ENCODE peak calls at places on chromosomes 4 and X, in seven cellular contexts. O is GM12878, S is K562, K is HCT116, H is H1, I is SK-N-SH, N is HepG2. B is an unnamed sample.

GRCh38 chrX:23871905-23872546 is 35.7 kb downstream of the APOO start:
- DNase-seq in O (no peak), H (no peak), N (peak; percentile 54), K (no peak), I (no peak), S (no peak), B (peak; percentile 37)

GRCh38 chr4:113436360-113436759 is 325.2 kb downstream of the CAMK2D start:
- DNase-seq in O (no peak), N (no peak), I (no peak), S (no peak), H (no peak), K (no peak), B (no peak)

GRCh38 chr4:80788798-80789197 is 241.7 kb upstream of the BMP3 start:
- DNase-seq in K (no peak), N (no peak), S (peak; percentile 3), I (no peak), O (no peak), H (no peak), B (peak; percentile 13)

GRCh38 chrX:46575991-46576392 is 2.4 kb downstream of the CHST7 start:
- DNase-seq in H (no peak), S (no peak), O (no peak), I (no peak), K (no peak), N (peak; percentile 48), B (no peak)

GRCh38 chr4:170388255-170388654 is 298.5 kb upstream of the AADAT start:
- DNase-seq in H (no peak), S (no peak), I (no peak), N (no peak), O (no peak), K (no peak), B (no peak)

GRCh38 chr4:1293531-1293941 is 3.8 kb downstream of the MAEA start:
- DNase-seq in I (no peak), O (peak; percentile 20), S (no peak), N (no peak), K (no peak), H (no peak), B (no peak)

GRCh38 chr4:39699676-39700409 is 1.9 kb downstream of the UBE2K start:
- DNase-seq in S (peak; percentile 71), O (no peak), I (no peak), K (no peak), N (peak; percentile 42), H (no peak), B (no peak)

GRCh38 chr4:27790911-27791310 is 930.3 kb downstream of the STIM2 start:
- DNase-seq in N (no peak), H (no peak), I (no peak), K (no peak), S (no peak), O (no peak), B (no peak)

GRCh38 chr4:187993827-187994226 is 1.7 kb upstream of the ZFP42 start:
- DNase-seq in K (peak; percentile 34), H (no peak), S (peak; percentile 21), O (no peak), N (no peak), I (no peak), B (peak; percentile 53)

GRCh38 chr4:160318567-160319220 is 1215.8 kb downstream of the RAPGEF2 start:
- DNase-seq in N (no peak), K (peak; percentile 35), S (no peak), H (no peak), O (no peak), I (no peak), B (no peak)

GRCh38 chrX:152821145-152821765 is 9.3 kb downstream of the CETN2 start:
- DNase-seq in K (peak; percentile 18), O (no peak), N (peak; percentile 23), I (peak; percentile 49), S (peak; percentile 57), H (peak; percentile 9), B (peak; percentile 20)

GRCh38 chrX:133535066-133535465 is 119.8 kb upstream of the GPC4 start:
- DNase-seq in K (no peak), O (no peak), I (no peak), S (no peak), H (no peak), N (no peak), B (no peak)

GRCh38 chrX:56728752-56729151 is 291 bp upstream of the NBDY start:
- DNase-seq in K (no peak), N (no peak), I (no peak), O (no peak), H (no peak), S (peak; percentile 3), B (no peak)

GRCh38 chrX:153765138-153766079 is 1.4 kb downstream of the PLXNB3 start:
- DNase-seq in K (no peak), H (no peak), S (peak; percentile 92), O (no peak), N (peak; percentile 33), I (peak; percentile 82), B (no peak)

GRCh38 chr4:69970071-69970470 is 4.5 kb upstream of the CSN2 start:
- DNase-seq in N (peak; percentile 63), I (no peak), S (no peak), O (no peak), H (no peak), K (no peak), B (no peak)

GRCh38 chrX:45788941-45789348 is 588.3 kb upstream of the DIPK2B start:
- DNase-seq in H (no peak), I (no peak), S (no peak), O (no peak), K (no peak), N (no peak), B (no peak)

GRCh38 chr4:37549003-37549402 is 137.2 kb downstream of the RELL1 start:
- DNase-seq in K (no peak), O (no peak), I (no peak), S (no peak), N (no peak), H (no peak), B (no peak)

GRCh38 chrX:9486786-9487185 is 21.9 kb downstream of the TBL1X start:
- DNase-seq in O (no peak), I (no peak), K (no peak), S (no peak), N (no peak), H (no peak), B (no peak)

GRCh38 chr4:48635310-48635709 is 144.8 kb downstream of the FRYL start:
- DNase-seq in S (no peak), N (peak; percentile 9), H (no peak), O (no peak), I (no peak), K (peak; percentile 38), B (no peak)

GRCh38 chr4:39304651-39305050 is 61.5 kb downstream of the RFC1 start:
- DNase-seq in I (no peak), O (no peak), N (no peak), K (no peak), H (no peak), S (peak; percentile 40), B (no peak)

GRCh38 chr4:142846105-142846728 is at the start of gene INPP4B:
- DNase-seq in K (peak; percentile 13), H (no peak), N (no peak), S (no peak), O (no peak), I (peak; percentile 77), B (peak; percentile 7)

GRCh38 chr4:16125571-16126445 is 42.0 kb upstream of the PROM1 start:
- DNase-seq in I (no peak), H (no peak), O (no peak), K (no peak), S (no peak), N (no peak), B (no peak)

GRCh38 chr4:150625033-150625432 is 43.1 kb downstream of the MAB21L2 start:
- DNase-seq in K (no peak), N (no peak), O (no peak), I (no peak), S (no peak), H (no peak), B (no peak)
- TF ChIP-seq JUND in K (no peak), N (no peak), O (no peak), I (no peak), S (no peak), H (no peak), B (no peak)

GRCh38 chr4:23999714-24000113 is 109.9 kb upstream of the PPARGC1A start:
- DNase-seq in H (no peak), O (no peak), I (no peak), N (no peak), K (no peak), S (no peak), B (no peak)
- TF ChIP-seq JUND in H (no peak), O (no peak), I (no peak), N (no peak), K (no peak), S (no peak), B (no peak)

GRCh38 chr4:7381890-7382633 is 52.7 kb downstream of the PSAPL1 start:
- DNase-seq in N (no peak), H (no peak), S (no peak), K (no peak), I (peak; percentile 17), O (no peak), B (no peak)

GRCh38 chr4:7384003-7384928 is 50.5 kb downstream of the PSAPL1 start:
- DNase-seq in N (no peak), S (no peak), H (no peak), O (no peak), I (peak; percentile 12), K (no peak), B (no peak)

GRCh38 chr4:7381221-7381889 is 53.4 kb downstream of the PSAPL1 start:
- DNase-seq in H (no peak), K (no peak), O (no peak), N (no peak), S (no peak), I (no peak), B (no peak)

GRCh38 chr4:7383251-7383650 is 51.5 kb downstream of the PSAPL1 start:
- DNase-seq in H (no peak), N (no peak), I (peak; percentile 20), K (no peak), S (no peak), O (no peak), B (no peak)

GRCh38 chr4:7382634-7383014 is 52.1 kb downstream of the PSAPL1 start:
- DNase-seq in N (no peak), S (no peak), O (no peak), I (peak; percentile 7), H (no peak), K (no peak), B (no peak)
- TF ChIP-seq JUND in N (no peak), S (no peak), O (no peak), I (no peak), H (no peak), K (no peak), B (no peak)

DNA sequence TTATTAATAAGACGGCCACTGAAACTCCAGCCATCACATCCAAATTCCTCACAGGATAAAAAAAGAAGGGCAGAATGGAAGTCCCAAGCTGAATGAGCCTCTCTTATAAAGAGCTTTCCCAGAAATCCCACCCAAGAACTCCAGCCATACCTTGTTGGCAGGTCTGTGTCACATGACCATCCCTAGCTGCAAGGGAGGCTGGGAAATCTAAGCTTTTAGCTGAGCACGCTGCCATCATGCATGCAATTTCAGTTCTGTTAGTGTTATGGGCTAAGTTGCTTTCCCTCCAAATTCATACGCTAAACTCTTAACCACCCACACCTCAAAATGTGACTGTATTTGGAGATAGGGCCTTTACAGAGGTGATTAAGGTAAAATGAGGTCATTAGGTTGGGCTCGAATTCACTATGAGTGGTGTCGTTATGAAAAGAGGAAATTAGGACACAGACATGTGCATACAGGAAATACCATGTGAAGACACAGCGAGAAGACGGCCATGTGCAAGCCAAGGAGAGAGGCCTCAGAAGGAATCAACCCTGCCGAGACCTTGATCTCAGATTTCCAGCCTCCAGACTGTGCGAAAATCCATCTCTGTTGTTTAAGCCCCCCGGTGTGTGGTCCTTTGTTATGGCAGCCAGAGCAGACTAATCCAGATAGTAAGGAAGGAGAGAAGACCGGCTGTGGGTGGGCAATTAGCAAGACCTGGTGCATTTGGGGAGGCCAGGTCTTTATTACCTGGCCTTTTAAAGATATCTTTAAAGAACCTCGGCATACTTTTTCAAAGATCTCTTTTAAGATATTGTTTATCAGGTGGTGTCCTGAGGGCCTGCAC is 317.6 kb downstream of the BCOR start:
- DNase-seq in K (no peak), N (no peak), S (no peak), O (no peak), H (no peak), I (no peak), B (no peak)
- TF ChIP-seq JUND in K (no peak), N (no peak), S (no peak), O (no peak), H (no peak), I (no peak), B (no peak)

B was measured in T47D.